ENCODE peak calls at places on chromosomes 2 and 18, in nine cellular contexts. D is prostate gland; W is kidney epithelial cell; A is CD8-positive, alpha-beta T cell; Y is AG09309; C is AG10803; L is PC-3; F is epithelial cell of esophagus; E is AG04449. N is an unnamed sample.

GRCh38 chr18:77173274-77174030 is 40.9 kb upstream of the MBP start:
- DNase-seq in D (no peak), W (no peak), A (no peak), Y (no peak), C (no peak), L (no peak), F (no peak), E (no peak), N (no peak)

GRCh38 chr18:21978546-21979170 is 190.7 kb upstream of the GATA6 start:
- DNase-seq in D (no peak), W (no peak), A (no peak), Y (no peak), C (no peak), L (no peak), F (no peak), E (no peak), N (no peak)

GRCh38 chr2:174568425-174568824 is 29.2 kb downstream of the WIPF1 start:
- DNase-seq in D (no peak), W (no peak), A (no peak), Y (no peak), C (no peak), L (no peak), F (no peak), E (no peak), N (no peak)

GRCh38 chr2:240949791-240950705 is 43.9 kb downstream of the CROCC2 start:
- DNase-seq in D (no peak), W (no peak), A (no peak), Y (no peak), C (no peak), L (no peak), F (no peak), E (no peak), N (no peak)

GRCh38 chr2:208040199-208041171 is 15.2 kb upstream of the PLEKHM3 start:
- DNase-seq in D (peak), W (peak), A (peak), Y (no peak), C (peak), L (peak), F (peak), E (no peak), N (peak)

GRCh38 chr2:50535971-50536759 is 495.8 kb downstream of the NRXN1 start:
- DNase-seq in D (no peak), W (no peak), A (no peak), Y (no peak), C (no peak), L (peak), F (peak), E (no peak), N (peak)

GRCh38 chr2:138059487-138059886 is 95.2 kb downstream of the HNMT start:
- DNase-seq in D (no peak), W (no peak), A (no peak), Y (no peak), C (no peak), L (no peak), F (no peak), E (no peak), N (peak)

GRCh38 chr18:79797518-79798345 is at the start of gene KCNG2:
- DNase-seq in D (no peak), W (no peak), A (peak), Y (no peak), C (no peak), L (no peak), F (peak), E (no peak), N (peak)

GRCh38 chr2:178796079-178796677 is 11.0 kb downstream of the TTN start:
- DNase-seq in D (no peak), W (no peak), A (no peak), Y (peak), C (peak), L (peak), F (peak), E (peak), N (peak)

GRCh38 chr2:15316370-15316814 is 244.7 kb downstream of the NBAS start:
- DNase-seq in D (no peak), W (no peak), A (peak), Y (no peak), C (no peak), L (no peak), F (no peak), E (no peak), N (no peak)

GRCh38 chr2:176491172-176491904 is 222.1 kb downstream of the MTX2 start:
- DNase-seq in D (peak), W (peak), A (peak), Y (peak), C (peak), L (peak), F (peak), E (peak), N (peak)

GRCh38 chr18:79019876-79020275 is 40.3 kb downstream of the SALL3 start:
- DNase-seq in D (no peak), W (no peak), A (no peak), Y (no peak), C (no peak), L (no peak), F (no peak), E (no peak), N (no peak)

GRCh38 chr2:231985823-231986261 is 24.3 kb downstream of the DIS3L2 start:
- DNase-seq in D (no peak), W (no peak), A (no peak), Y (no peak), C (no peak), L (no peak), F (peak), E (no peak), N (peak)

GRCh38 chr2:62207480-62207879 is 11.6 kb downstream of the B3GNT2 start:
- DNase-seq in D (no peak), W (no peak), A (no peak), Y (no peak), C (no peak), L (no peak), F (no peak), E (no peak), N (no peak)

GRCh38 chr2:65407240-65407639 is 25.2 kb downstream of the SPRED2 start:
- DNase-seq in D (no peak), W (no peak), A (no peak), Y (no peak), C (no peak), L (no peak), F (no peak), E (no peak), N (no peak)

GRCh38 chr2:98479959-98480524 is 35.4 kb downstream of the INPP4A start:
- DNase-seq in D (peak), W (no peak), A (peak), Y (no peak), C (peak), L (peak), F (peak), E (no peak), N (peak)

GRCh38 chr2:74849228-74849892 is 15.4 kb downstream of the HK2 start:
- DNase-seq in D (peak), W (no peak), A (peak), Y (no peak), C (no peak), L (peak), F (peak), E (no peak), N (no peak)

GRCh38 chr2:170817247-170817998 is 736 bp downstream of the GAD1 start:
- DNase-seq in D (no peak), W (no peak), A (no peak), Y (no peak), C (peak), L (peak), F (no peak), E (no peak), N (peak)

GRCh38 chr2:210022824-210023223 is 20.4 kb downstream of the RPE start:
- DNase-seq in D (no peak), W (no peak), A (no peak), Y (no peak), C (no peak), L (no peak), F (no peak), E (no peak), N (no peak)

GRCh38 chr2:142038826-142039225 is 92.0 kb downstream of the LRP1B start:
- DNase-seq in D (no peak), W (no peak), A (no peak), Y (no peak), C (no peak), L (no peak), F (peak), E (no peak), N (no peak)

GRCh38 chr2:602571-603366 is 74.4 kb downstream of the TMEM18 start:
- DNase-seq in D (no peak), W (no peak), A (no peak), Y (no peak), C (no peak), L (peak), F (no peak), E (no peak), N (no peak)

GRCh38 chr2:33890686-33891085 is 291.6 kb upstream of the FAM98A start:
- DNase-seq in D (no peak), W (no peak), A (no peak), Y (no peak), C (no peak), L (no peak), F (no peak), E (no peak), N (no peak)

GRCh38 chr18:6731197-6731596 is 1.7 kb downstream of the ARHGAP28 start:
- DNase-seq in D (peak), W (no peak), A (no peak), Y (peak), C (peak), L (peak), F (peak), E (peak), N (peak)

DNA sequence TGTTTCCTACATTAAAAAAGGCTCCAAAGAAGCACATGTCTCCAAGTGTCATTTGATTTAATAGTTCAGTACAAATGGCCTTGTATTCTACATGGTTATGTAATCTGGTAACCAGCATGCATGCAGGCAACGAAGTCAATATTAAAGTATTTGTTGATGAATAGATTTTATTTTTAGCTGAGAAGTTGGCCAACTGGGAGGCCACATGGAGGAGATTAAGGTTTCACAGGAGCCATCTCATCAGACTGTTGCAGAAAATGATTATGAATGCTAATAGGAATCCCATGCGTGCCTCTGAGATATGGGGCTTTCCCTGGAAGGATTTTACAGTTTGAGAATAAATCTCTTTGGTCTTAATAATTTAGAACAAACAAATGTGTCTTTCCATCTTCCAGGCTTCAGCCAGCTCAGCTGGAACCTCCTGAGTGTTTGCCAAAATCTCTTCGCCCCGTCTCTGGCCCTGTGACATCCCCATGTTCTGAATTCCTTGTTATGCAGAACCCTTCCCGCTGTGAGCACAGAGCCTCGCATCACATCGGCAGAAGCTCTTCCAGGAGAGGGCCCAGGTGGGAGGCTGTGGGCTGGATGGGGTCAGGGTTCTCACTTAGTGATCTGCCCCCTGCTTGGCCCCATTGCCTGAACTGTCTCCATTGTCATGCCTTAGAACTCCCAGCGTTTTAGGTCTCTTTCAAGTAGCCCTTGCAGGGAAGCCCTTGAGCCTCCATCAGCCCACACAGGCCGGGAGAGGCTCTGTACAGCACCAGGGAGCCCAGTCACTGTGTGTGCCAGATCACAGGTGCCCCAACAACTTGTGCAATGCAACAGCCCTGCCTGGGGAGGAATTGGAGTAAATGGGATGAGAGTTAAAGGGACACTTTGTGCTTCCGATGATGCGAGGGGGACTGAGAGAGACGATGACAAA is 190.5 kb upstream of the TWIST2 start:
- DNase-seq in D (no peak), W (no peak), A (no peak), Y (peak), C (peak), L (no peak), F (no peak), E (no peak), N (peak)
- H3K4me3 ChIP-seq in D (no peak), W (no peak), A (no peak), Y (no peak), C (no peak), L (no peak), F (no peak), E (no peak), N (no peak)

GRCh38 chr2:25339791-25340339 is 1.9 kb downstream of the DNMT3A start:
- DNase-seq in D (peak), W (no peak), A (no peak), Y (no peak), C (no peak), L (no peak), F (no peak), E (no peak), N (no peak)
- TF ChIP-seq CTCF in D (peak), W (no peak), A (no peak), Y (no peak), C (no peak), L (no peak), F (no peak), E (no peak), N (no peak)

GRCh38 chr2:68466778-68467076 is 367 bp downstream of the FBXO48 start:
- DNase-seq in D (no peak), W (no peak), A (no peak), Y (no peak), C (no peak), L (no peak), F (no peak), E (no peak), N (peak)

GRCh38 chr2:68464651-68465050 is 2.4 kb downstream of the FBXO48 start:
- DNase-seq in D (no peak), W (no peak), A (no peak), Y (no peak), C (no peak), L (no peak), F (no peak), E (no peak), N (no peak)

GRCh38 chr2:68465081-68465916 is 1.8 kb downstream of the FBXO48 start:
- DNase-seq in D (no peak), W (no peak), A (peak), Y (no peak), C (peak), L (peak), F (peak), E (no peak), N (peak)

GRCh38 chr2:68467077-68467960 is at the start of the genes APLF and FBXO48:
- DNase-seq in D (peak), W (peak), A (peak), Y (peak), C (peak), L (peak), F (peak), E (peak), N (peak)

GRCh38 chr2:68466361-68466777 is 725 bp downstream of the FBXO48 start:
- DNase-seq in D (peak), W (no peak), A (peak), Y (peak), C (peak), L (peak), F (peak), E (no peak), N (peak)
- H3K4me3 ChIP-seq in D (peak), W (peak), A (peak), Y (peak), C (peak), L (peak), F (peak), E (peak), N (peak)

DNA sequence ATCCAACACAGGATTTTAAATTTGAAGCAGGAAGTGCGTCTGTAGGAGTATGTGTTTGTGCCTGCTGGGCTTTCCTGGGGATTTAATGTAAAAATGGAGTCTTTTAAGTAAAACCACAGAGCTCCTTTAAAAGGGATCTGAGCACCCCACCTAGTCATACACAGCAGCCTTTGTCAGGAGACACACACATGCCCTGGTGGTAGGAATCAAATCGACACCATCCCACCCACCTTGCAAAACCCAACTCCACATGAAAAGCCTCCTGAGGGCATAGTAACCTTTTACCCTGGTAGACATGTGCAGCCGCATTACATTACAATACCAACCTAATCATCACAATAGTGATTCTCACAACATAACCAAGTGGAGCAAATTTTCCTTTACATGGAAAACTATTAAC is 29.0 kb downstream of the UXS1 start:
- DNase-seq in D (no peak), W (no peak), A (no peak), Y (no peak), C (no peak), L (no peak), F (no peak), E (no peak), N (no peak)
- TF ChIP-seq CTCF in D (no peak), W (no peak), A (no peak), Y (no peak), C (no peak), L (no peak), F (no peak), E (no peak), N (no peak)

DNA sequence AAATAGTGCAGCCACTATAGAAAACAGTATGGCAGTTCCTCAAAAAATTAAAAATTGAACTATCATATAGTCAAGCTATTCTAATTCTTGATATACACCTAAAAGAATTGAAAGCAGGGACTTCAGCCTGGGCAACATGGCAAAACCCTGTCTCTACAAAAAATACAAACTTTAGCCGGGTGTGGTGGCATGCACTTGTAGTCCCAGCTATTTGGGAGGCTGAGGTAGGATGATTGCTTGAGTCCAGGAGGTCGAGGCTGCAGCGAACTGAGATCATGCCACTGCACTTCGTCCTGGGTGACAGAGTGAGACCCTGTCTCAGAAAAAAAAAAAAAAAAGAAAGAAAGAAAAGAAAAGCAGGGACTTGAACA is 279.5 kb upstream of the STON1 start:
- DNase-seq in D (no peak), W (no peak), A (no peak), Y (no peak), C (no peak), L (no peak), F (no peak), E (no peak), N (no peak)
- H3K4me3 ChIP-seq in D (no peak), W (no peak), A (no peak), Y (no peak), C (no peak), L (no peak), F (no peak), E (no peak), N (no peak)

GRCh38 chr2:239731422-239731821 is 293.7 kb downstream of the NDUFA10 start:
- DNase-seq in D (no peak), W (no peak), A (no peak), Y (no peak), C (no peak), L (no peak), F (no peak), E (no peak), N (no peak)
- TF ChIP-seq CTCF in D (no peak), W (no peak), A (no peak), Y (no peak), C (no peak), L (peak), F (no peak), E (no peak), N (no peak)